ENCODE peak calls at places on chromosome 21, in four cellular contexts. Z is HepG2, J is K562, X is GM12878. Y is an unnamed sample.

GRCh38 chr21:37675202-37675801 is 241.0 kb downstream of the KCNJ6 start:
- DNase-seq in J (peak), X (no peak), Z (no peak), Y (peak)

GRCh38 chr21:38951095-38951745 is 145.5 kb downstream of the ETS2 start:
- DNase-seq in Z (no peak), X (no peak), J (no peak), Y (no peak)

GRCh38 chr21:14603202-14603601 is 57.1 kb upstream of the SAMSN1 start:
- DNase-seq in X (no peak), Z (no peak), J (no peak), Y (no peak)

GRCh38 chr21:27320868-27321267 is 354.0 kb upstream of the ADAMTS5 start:
- DNase-seq in J (no peak), X (no peak), Z (no peak), Y (no peak)

GRCh38 chr21:35401476-35401875 is 352.4 kb upstream of the RUNX1 start:
- DNase-seq in J (no peak), X (no peak), Z (no peak), Y (no peak)

GRCh38 chr21:37204580-37204979 is 62.6 kb downstream of the VPS26C start:
- DNase-seq in J (no peak), Z (no peak), X (no peak), Y (no peak)

GRCh38 chr21:39132248-39132647 is 51.0 kb downstream of the PSMG1 start:
- DNase-seq in J (no peak), Z (peak), X (no peak), Y (no peak)

GRCh38 chr21:35478096-35479080 is 429.3 kb upstream of the RUNX1 start:
- DNase-seq in X (no peak), Z (no peak), J (no peak), Y (no peak)

GRCh38 chr21:26916799-26917198 is 50.1 kb downstream of the ADAMTS5 start:
- DNase-seq in Z (no peak), X (no peak), J (no peak), Y (no peak)

GRCh38 chr21:28342229-28342810 is 650.4 kb downstream of the LTN1 start:
- DNase-seq in X (no peak), J (no peak), Z (no peak), Y (no peak)

GRCh38 chr21:37009740-37010341 is 3.3 kb downstream of the RIPPLY3 start:
- DNase-seq in Z (peak), J (peak), X (peak), Y (peak)

GRCh38 chr21:25907573-25908275 is 173.0 kb downstream of the GABPA start:
- DNase-seq in X (no peak), J (no peak), Z (no peak), Y (no peak)

GRCh38 chr21:26846036-26846931 is 1.1 kb upstream of the ADAMTS1 start:
- DNase-seq in X (no peak), Z (no peak), J (no peak), Y (peak)

GRCh38 chr21:34192646-34193285 is 119.4 kb downstream of the MRPS6 start:
- DNase-seq in J (no peak), Z (no peak), X (peak), Y (no peak)

GRCh38 chr21:36654341-36654740 is 44.6 kb upstream of the SIM2 start:
- DNase-seq in X (no peak), J (no peak), Z (no peak), Y (no peak)

GRCh38 chr21:22363504-22363903 is 1365.3 kb downstream of the NCAM2 start:
- DNase-seq in Z (no peak), X (no peak), J (no peak), Y (no peak)

GRCh38 chr21:34599534-34600101 is 15.3 kb downstream of the RCAN1 start:
- DNase-seq in X (no peak), J (no peak), Z (no peak), Y (no peak)

GRCh38 chr21:39125752-39126485 is 57.3 kb downstream of the PSMG1 start:
- DNase-seq in X (no peak), J (no peak), Z (peak), Y (peak)

GRCh38 chr21:25103500-25104207 is 503.6 kb downstream of the MRPL39 start:
- DNase-seq in X (no peak), Z (no peak), J (no peak), Y (no peak)

GRCh38 chr21:39105341-39105765 is 77.9 kb downstream of the PSMG1 start:
- DNase-seq in Z (peak), J (no peak), X (no peak), Y (no peak)

GRCh38 chr21:9763306-9763705 is 758.1 kb upstream of the TPTE start:
- DNase-seq in X (no peak), J (no peak), Z (no peak), Y (no peak)

GRCh38 chr21:14753466-14754258 is 207.5 kb upstream of the SAMSN1 start:
- DNase-seq in Z (no peak), X (no peak), J (peak), Y (no peak)

GRCh38 chr21:39483917-39484316 is 32.1 kb downstream of the SH3BGR start:
- DNase-seq in Z (no peak), J (no peak), X (no peak), Y (no peak)

GRCh38 chr21:28516996-28517592 is 475.6 kb downstream of the LTN1 start:
- DNase-seq in X (peak), Z (peak), J (no peak), Y (peak)

GRCh38 chr21:29470397-29470796 is 171.7 kb downstream of the BACH1 start:
- DNase-seq in X (no peak), Z (peak), J (no peak), Y (no peak)

GRCh38 chr21:28771790-28772501 is 220.7 kb downstream of the LTN1 start:
- DNase-seq in X (no peak), Z (no peak), J (no peak), Y (no peak)

GRCh38 chr21:14115646-14116045 is 95.1 kb downstream of the LIPI start:
- DNase-seq in J (no peak), X (no peak), Z (no peak), Y (no peak)

GRCh38 chr21:16468191-16468590 is 738.4 kb downstream of the USP25 start:
- DNase-seq in Z (no peak), J (no peak), X (no peak), Y (no peak)
- TF ChIP-seq TARDBP in Z (no peak), J (no peak), X (no peak), Y (no peak)

GRCh38 chr21:41460578-41461527 is 34.8 kb downstream of the MX1 start:
- DNase-seq in X (no peak), J (peak), Z (peak), Y (peak)
- TF ChIP-seq TARDBP in X (no peak), J (no peak), Z (no peak), Y (no peak)

DNA sequence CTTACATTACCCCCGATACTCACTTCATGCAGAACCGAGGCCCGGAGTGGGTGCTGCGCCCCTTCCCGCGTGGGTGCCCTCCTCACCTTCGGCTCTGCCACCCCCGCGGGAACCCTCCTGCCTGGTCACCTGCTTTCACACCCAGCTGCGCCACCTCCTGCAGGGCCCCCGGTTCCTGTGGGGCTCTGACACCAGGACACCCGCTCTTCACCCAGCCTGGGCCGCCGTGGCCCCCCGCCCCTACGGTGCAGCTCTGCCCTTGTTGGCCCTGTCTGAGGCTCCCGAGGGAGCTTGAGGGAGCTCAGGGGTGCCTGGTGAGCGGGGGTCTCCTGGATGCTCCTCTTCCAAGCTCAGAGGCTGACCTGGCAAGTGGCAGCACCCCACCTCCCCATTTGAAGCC is 19.0 kb downstream of the RRP1 start:
- DNase-seq in X (no peak), J (no peak), Z (no peak), Y (no peak)
- TF ChIP-seq TARDBP in X (no peak), J (no peak), Z (no peak), Y (no peak)

GRCh38 chr21:31576428-31576827 is 83.1 kb upstream of the SOD1 start:
- DNase-seq in X (no peak), Z (no peak), J (no peak), Y (no peak)
- TF ChIP-seq TARDBP in X (no peak), Z (no peak), J (no peak), Y (no peak)

GRCh38 chr21:42421018-42421793 is 17.5 kb downstream of the UBASH3A start:
- DNase-seq in Z (no peak), J (no peak), X (no peak), Y (no peak)
- TF ChIP-seq TARDBP in Z (no peak), J (no peak), X (no peak), Y (no peak)

GRCh38 chr21:33069994-33070811 is at the start of gene OLIG1:
- DNase-seq in X (no peak), J (no peak), Z (no peak), Y (peak)

GRCh38 chr21:33071878-33072306 is 2.0 kb downstream of the OLIG1 start:
- DNase-seq in Z (no peak), X (no peak), J (no peak), Y (no peak)

GRCh38 chr21:33069243-33069642 is 698 bp upstream of the OLIG1 start:
- DNase-seq in J (no peak), Z (no peak), X (no peak), Y (no peak)

GRCh38 chr21:33069645-33069993 is 322 bp upstream of the OLIG1 start:
- DNase-seq in X (no peak), Z (no peak), J (no peak), Y (no peak)

DNA sequence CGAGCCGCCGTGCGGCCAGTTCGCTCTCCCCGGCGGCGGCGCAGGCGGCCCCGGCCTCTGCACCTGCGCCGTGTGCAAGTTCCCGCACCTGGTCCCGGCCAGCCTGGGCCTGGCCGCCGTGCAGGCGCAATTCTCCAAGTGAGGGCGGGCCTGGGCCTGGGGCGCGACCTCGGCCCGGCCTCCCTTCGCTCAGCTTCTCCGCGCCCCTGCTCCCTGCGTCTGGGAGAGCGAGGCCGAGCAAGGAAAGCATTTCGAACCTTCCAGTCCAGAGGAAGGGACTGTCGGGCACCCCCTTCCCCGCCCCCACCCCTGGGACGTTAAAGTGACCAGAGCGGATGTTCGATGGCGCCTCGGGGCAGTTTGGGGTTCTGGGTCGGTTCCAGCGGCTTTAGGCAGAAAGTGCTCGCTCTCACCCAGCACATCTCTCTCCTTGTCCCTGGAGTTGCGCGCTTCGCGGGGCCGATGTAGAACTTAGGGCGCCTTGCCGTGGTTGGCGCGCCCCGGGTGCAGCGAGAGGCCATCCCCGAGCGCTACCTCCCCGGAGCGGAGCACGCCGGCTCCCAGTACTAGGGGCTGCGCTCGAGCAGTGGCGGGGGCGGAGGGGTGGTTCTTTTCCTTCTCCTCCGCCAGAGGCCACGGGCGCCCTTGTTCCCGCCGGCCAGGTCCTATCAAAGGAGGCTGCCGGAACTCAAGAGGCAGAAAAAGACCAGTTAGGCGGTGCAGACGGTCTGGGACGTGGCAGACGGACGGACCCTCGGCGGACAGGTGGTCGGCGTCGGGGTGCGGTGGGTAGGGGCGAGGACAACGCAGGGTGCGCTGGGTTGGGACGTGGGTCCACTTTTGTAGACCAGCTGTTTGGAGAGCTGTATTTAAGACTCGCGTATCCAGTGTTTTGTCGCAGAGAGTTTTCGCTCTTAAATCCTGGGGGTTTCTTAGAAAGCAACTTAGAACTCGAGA is 1.3 kb downstream of the OLIG1 start:
- DNase-seq in X (no peak), Z (no peak), J (no peak), Y (no peak)
- TF ChIP-seq TARDBP in X (no peak), Z (no peak), J (no peak), Y (no peak)

DNA sequence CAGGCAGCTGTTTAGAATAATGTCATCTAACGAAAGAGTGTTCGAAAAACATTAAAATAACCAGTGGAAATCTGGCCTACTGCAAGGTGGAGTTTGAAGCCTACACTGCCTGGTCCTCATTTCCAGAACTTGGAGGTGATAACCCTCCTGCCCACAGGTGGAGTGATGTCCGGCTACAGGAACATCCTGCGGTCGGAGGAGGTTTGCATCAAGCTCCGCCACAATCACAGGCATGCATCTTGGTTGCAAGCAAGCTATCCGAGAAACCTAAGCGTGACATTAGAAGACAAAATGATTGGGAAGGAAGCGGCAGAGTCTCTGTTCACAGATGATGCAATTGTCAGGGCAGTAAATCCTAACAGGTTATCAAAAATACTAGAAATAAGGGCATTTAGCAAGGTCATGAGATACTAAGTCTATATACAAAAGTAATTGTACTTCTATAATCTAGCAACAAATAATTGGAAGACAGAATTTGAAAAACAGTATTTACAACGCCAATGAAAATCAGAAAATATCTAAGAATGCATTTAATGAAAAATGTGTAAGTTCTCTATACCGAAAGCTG is 4.5 kb upstream of the SLC19A1 start:
- DNase-seq in Z (no peak), J (no peak), X (no peak), Y (no peak)
- TF ChIP-seq TARDBP in Z (no peak), J (no peak), X (no peak), Y (no peak)

Y was measured in HEK293T.